ENCODE peak calls at places on chromosomes 1 and 21, in four cellular contexts. F is LNCaP clone FGC, L is AG04449, O is esophagus muscularis mucosa. N is an unnamed sample.

GRCh38 chr1:158087320-158087927 is 93.3 kb upstream of the CD1D start:
- DNase-seq in O (no peak), L (peak; percentile 10), F (no peak), N (peak; percentile 97)

GRCh38 chr21:15124731-15125130 is 59.9 kb upstream of the NRIP1 start:
- DNase-seq in L (no peak), F (no peak), O (no peak), N (no peak)

GRCh38 chr1:228697209-228698016 is 37.9 kb upstream of the RHOU start:
- DNase-seq in O (peak; percentile 83), F (no peak), L (no peak), N (no peak)

GRCh38 chr1:30680429-30680828 is 43.0 kb downstream of the MATN1 start:
- DNase-seq in O (no peak), F (no peak), L (no peak), N (no peak)

GRCh38 chr1:43466403-43466802 is 12.7 kb upstream of the HYI start:
- DNase-seq in O (no peak), F (no peak), L (no peak), N (no peak)

GRCh38 chr21:25005388-25005787 is 601.9 kb downstream of the MRPL39 start:
- DNase-seq in O (no peak), L (no peak), F (no peak), N (no peak)

GRCh38 chr1:27138927-27139326 is 16.0 kb downstream of the SLC9A1 start:
- DNase-seq in O (no peak), F (no peak), L (no peak), N (no peak)

GRCh38 chr1:24735619-24736375 is 9.4 kb upstream of the CLIC4 start:
- DNase-seq in L (no peak), F (no peak), O (no peak), N (peak; percentile 46)

GRCh38 chr1:198678301-198678836 is 39.5 kb downstream of the PTPRC start:
- DNase-seq in O (no peak), L (no peak), F (no peak), N (peak; percentile 21)

GRCh38 chr1:96010000-96010399 is 711.6 kb upstream of the PTBP2 start:
- DNase-seq in F (peak; percentile 34), L (no peak), O (no peak), N (no peak)

GRCh38 chr1:221783936-221784335 is 42.0 kb upstream of the DUSP10 start:
- DNase-seq in O (no peak), L (no peak), F (no peak), N (no peak)

GRCh38 chr1:2115922-2116341 is 65.7 kb downstream of the PRKCZ start:
- DNase-seq in F (no peak), L (no peak), O (no peak), N (peak; percentile 77)

GRCh38 chr1:16905856-16906702 is 10.3 kb downstream of the RNU1-2 start:
- DNase-seq in L (no peak), F (no peak), O (no peak), N (peak; percentile 11)

GRCh38 chr1:14804626-14805025 is 206.1 kb downstream of the KAZN start:
- DNase-seq in F (no peak), L (no peak), O (no peak), N (no peak)

GRCh38 chr1:30196457-30196856 is 526.9 kb downstream of the MATN1 start:
- DNase-seq in F (no peak), O (peak; percentile 77), L (no peak), N (no peak)

GRCh38 chr1:58781541-58782307 is 2.1 kb downstream of the JUN start:
- DNase-seq in O (no peak), F (no peak), L (no peak), N (peak; percentile 76)

GRCh38 chr1:229643996-229644748 is 18.1 kb downstream of the URB2 start:
- DNase-seq in L (no peak), O (no peak), F (no peak), N (no peak)

GRCh38 chr1:57336793-57337192 is 87.1 kb downstream of the DAB1 start:
- DNase-seq in L (no peak), O (no peak), F (no peak), N (no peak)

GRCh38 chr1:231757101-231757404 is 130.5 kb downstream of the DISC1 start:
- DNase-seq in F (no peak), O (no peak), L (no peak), N (no peak)
- TF ChIP-seq CTCF in F (no peak), O (no peak), L (no peak), N (no peak)

GRCh38 chr21:28111151-28111619 is 881.5 kb downstream of the LTN1 start:
- DNase-seq in L (peak; percentile 41), O (no peak), F (no peak), N (peak; percentile 74)
- H3K4me3 ChIP-seq in L (no peak overlapping the region), O (peak overlapping the region; percentile 38), F (no peak overlapping the region), N (peak overlapping the region; percentile 45)

DNA sequence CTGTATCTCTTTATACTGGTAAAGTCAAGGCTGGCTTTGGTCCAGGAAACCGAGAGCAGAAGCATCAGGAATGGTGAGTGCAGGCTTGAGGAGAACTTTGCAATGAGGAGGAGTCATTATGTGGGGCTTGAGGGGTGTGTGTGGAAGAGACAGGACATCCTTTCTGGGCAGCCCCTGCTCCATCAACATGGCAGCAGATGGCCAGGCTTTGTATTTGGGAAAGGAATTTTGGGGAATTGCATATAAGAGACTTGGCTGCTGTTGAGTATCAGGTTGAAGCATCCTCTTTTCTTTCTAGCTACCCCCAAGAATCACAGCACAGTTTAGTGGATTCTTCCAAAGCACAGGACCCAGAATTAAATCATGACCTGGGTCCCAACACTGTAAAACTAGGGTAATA is 33.4 kb downstream of the VTCN1 start:
- DNase-seq in F (no peak), O (no peak), L (no peak), N (no peak)
- TF ChIP-seq CTCF in F (no peak), O (no peak), L (no peak), N (no peak)

DNA sequence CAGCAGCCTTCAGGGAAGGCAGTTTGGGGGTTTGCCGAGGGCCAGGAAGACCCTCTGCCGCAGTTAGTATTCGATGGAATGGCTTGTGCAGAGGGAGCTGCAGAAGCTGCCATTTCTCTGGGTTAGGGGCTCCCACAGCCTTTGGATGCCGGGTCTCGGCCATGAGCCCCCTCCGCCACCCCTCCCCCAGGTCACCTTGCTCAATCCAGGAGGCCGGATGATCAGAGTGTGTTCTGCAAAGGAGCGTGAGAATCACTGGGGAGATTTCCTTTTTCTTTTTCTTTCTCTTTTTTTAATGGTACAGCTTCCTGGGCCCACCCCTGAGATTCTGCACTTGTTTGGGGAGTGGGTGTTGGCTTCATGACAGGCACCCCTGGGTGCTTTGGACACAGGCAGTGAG is 18.2 kb downstream of the TNFRSF1B start:
- DNase-seq in O (no peak), L (no peak), F (no peak), N (no peak)
- H3K4me3 ChIP-seq in O (peak overlapping the region; percentile 38), L (no peak overlapping the region), F (no peak overlapping the region), N (no peak overlapping the region)

DNA sequence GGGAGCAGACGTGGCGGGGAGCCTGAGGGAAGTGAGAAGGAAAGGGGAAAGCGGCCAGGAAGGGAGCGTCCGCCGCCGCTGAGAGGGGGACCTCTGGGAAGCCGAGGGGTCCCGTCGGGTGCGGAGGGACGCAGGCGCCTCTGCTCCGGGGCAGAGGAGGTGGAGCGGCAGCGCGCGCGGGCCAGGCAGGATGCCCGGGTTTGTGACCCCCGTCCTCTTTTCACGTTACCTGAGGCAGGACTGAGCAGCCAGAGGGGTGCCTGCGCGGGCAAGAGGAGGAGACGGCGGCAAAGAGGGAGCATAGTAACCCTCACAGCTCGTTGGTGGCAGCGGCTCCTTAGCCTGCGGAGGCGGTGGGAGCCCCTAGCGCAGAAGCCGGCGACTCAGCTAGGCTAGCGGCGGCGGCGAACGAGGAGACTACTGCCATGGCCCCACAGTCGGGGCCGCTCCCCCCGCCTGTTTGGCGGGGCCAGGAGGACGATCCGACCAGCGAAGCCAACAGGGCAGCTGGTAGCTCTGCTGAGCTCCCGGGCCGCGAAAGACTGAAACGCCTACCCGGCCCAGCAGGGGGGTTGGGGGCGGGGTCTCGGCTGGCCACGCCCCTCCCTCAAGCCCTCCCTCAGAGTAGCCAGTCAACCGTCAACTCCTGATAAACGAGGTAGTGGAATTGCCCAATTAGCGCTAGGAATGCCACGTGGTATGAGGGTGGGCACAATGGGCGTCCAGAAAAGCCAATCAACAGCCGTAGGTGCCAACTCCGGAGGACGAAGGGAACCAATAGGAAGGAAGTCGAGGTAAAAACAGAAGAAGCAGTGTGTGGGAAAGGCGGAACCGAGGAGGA is at the start of gene TESK2:
- DNase-seq in L (peak; percentile 94), O (peak; percentile 99), F (peak; percentile 100), N (peak; percentile 99)
- TF ChIP-seq CTCF in L (peak; percentile 16), O (peak; percentile 35), F (no peak), N (peak; percentile 6)

GRCh38 chr1:234186037-234186688 is 187.1 kb upstream of the COA6 start:
- DNase-seq in O (peak; percentile 88), L (no peak), F (no peak), N (no peak)

GRCh38 chr1:234185438-234185837 is 187.8 kb upstream of the COA6 start:
- DNase-seq in F (no peak), L (no peak), O (peak; percentile 37), N (no peak)

GRCh38 chr1:234188454-234188792 is 184.8 kb upstream of the COA6 start:
- DNase-seq in L (no peak), F (no peak), O (peak; percentile 77), N (no peak)
- H3K4me3 ChIP-seq in L (no peak overlapping the region), F (no peak overlapping the region), O (no peak overlapping the region), N (no peak overlapping the region)

DNA sequence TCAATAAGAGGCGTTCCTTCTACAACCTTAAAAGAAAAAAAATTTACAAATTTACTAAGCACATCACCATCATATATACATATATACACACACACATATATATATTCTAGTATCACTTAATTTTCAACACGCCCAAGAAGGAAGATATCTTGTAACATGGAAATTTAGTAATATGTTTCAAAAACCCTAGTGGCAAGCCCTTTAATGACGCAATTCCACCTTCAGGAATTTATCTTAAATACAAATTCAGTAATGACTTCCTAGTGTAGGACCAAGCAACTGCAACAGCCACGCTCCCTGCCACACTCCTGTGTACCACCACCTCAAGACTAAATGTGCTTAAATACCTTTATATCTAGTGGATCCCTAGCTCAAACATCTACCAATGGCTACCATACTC is 12.5 kb downstream of the LBR start:
- DNase-seq in O (no peak), F (no peak), L (no peak), N (no peak)
- TF ChIP-seq CTCF in O (no peak), F (no peak), L (no peak), N (no peak)

DNA sequence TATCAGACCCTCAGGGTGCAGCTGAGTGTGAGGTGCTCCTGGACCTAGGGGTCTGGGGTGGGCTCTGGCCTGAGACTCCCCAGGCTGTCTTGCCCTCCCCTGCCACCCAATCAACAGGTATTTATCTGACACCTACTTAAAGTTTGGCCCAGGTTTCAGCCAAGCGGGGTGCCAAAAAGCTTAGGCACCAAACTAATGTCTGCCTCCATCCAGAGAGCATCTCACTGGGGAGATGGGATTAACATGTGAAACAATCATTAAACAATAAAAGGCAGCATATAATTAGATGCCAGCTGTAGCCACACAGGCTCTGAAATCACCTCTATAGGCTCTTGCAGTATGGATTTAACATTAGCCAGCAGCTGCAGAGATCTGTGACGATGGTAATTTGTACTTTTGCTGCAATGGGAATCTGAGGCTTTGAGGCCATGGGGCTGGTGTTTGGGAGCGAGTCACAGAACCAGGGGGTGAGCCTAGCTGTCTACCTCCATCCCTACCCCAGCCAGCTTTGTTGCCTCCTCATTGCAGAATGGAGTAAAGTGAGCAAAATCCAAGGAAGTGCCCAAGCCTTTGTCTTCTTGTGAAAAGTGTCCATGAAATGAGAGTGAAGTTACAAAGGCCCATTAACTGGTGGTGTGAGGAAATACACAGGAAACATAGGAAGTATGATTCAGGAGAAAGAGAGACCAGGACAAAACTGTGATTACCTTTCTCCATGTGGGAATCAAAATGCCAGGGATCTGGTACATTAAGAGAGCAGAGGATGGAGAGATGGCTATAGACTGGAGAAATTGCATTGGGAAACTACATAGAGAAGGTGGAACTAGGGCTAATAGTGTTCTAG is 36.1 kb downstream of the EIF2D start:
- DNase-seq in F (no peak), O (no peak), L (no peak), N (no peak)
- H3K4me3 ChIP-seq in F (no peak overlapping the region), O (no peak overlapping the region), L (no peak overlapping the region), N (no peak overlapping the region)